ENCODE peak calls at places on chromosome 9, in four cellular contexts. C, W, P and E are unnamed samples.

GRCh38 chr9:91427873-91428272 is 4.2 kb upstream of the NFIL3 start:
- DNase-seq in C (no peak), W (no peak), P (no peak), E (no peak)

GRCh38 chr9:34419716-34420504 is 38.5 kb downstream of the FAM219A start:
- DNase-seq in W (no peak), C (no peak), P (no peak), E (no peak)

GRCh38 chr9:70111641-70112236 is 68.1 kb downstream of the MAMDC2 start:
- DNase-seq in W (no peak), P (no peak), C (no peak), E (no peak)

GRCh38 chr9:129174724-129175514 is 3.1 kb downstream of the IER5L start:
- DNase-seq in C (peak; percentile 4), W (no peak), P (peak; percentile 42), E (peak; percentile 34)

GRCh38 chr9:83620841-83621636 is 1.9 kb upstream of the IDNK start:
- DNase-seq in C (no peak), W (peak; percentile 35), P (peak; percentile 40), E (no peak)

GRCh38 chr9:99752710-99753109 is 69.0 kb upstream of the NR4A3 start:
- DNase-seq in W (no peak), P (no peak), C (no peak), E (no peak)

GRCh38 chr9:374726-375125 is 160.1 kb downstream of the DOCK8 start:
- DNase-seq in C (no peak), P (no peak), W (no peak), E (no peak)

GRCh38 chr9:136180586-136180985 is 24.3 kb downstream of the LHX3 start:
- DNase-seq in P (no peak), C (no peak), W (no peak), E (no peak)

GRCh38 chr9:135582541-135582940 is 21.0 kb downstream of the PAEP start:
- DNase-seq in C (no peak), W (no peak), P (no peak), E (no peak)

GRCh38 chr9:131276891-131277672 is 772 bp upstream of the FAM78A start:
- DNase-seq in P (peak; percentile 55), W (no peak), C (no peak), E (no peak)

GRCh38 chr9:22169243-22169642 is 160.1 kb upstream of the CDKN2B start:
- DNase-seq in C (no peak), W (no peak), P (no peak), E (no peak)

GRCh38 chr9:131546336-131547084 is 1.2 kb downstream of the PRRT1B start:
- DNase-seq in C (no peak), W (no peak), P (no peak), E (no peak)

GRCh38 chr9:752201-752600 is 89.3 kb upstream of the DMRT1 start:
- DNase-seq in C (no peak), W (no peak), P (no peak), E (peak; percentile 40)

GRCh38 chr9:128322342-128323191 is at the start of the genes COQ4 and TRUB2:
- DNase-seq in P (peak; percentile 93), W (peak; percentile 97), C (peak; percentile 83), E (peak; percentile 97)

GRCh38 chr9:79584655-79584982 is 12.9 kb downstream of the TLE4 start:
- DNase-seq in W (no peak), P (no peak), C (no peak), E (no peak)

GRCh38 chr9:92508018-92508417 is 25.7 kb upstream of the ASPN start:
- DNase-seq in C (no peak), P (no peak), W (no peak), E (no peak)

GRCh38 chr9:136328011-136328621 is 777 bp downstream of the GPSM1 start:
- DNase-seq in P (no peak), W (no peak), C (no peak), E (no peak)

GRCh38 chr9:130263601-130264413 is 1.8 kb upstream of the HMCN2 start:
- DNase-seq in W (no peak), C (no peak), P (no peak), E (no peak)

GRCh38 chr9:81069923-81070322 is 619.4 kb downstream of the TLE1 start:
- DNase-seq in P (no peak), C (no peak), W (no peak), E (no peak)

GRCh38 chr9:135714242-135715055 is 12.5 kb downstream of the KCNT1 start:
- DNase-seq in C (no peak), P (no peak), W (no peak), E (no peak)

GRCh38 chr9:109319631-109320233 is 1.1 kb downstream of the EPB41L4B start:
- DNase-seq in W (no peak), P (no peak), C (no peak), E (no peak)

GRCh38 chr9:127451681-127452480 is 571 bp downstream of the LRSAM1 start:
- DNase-seq in P (no peak), C (no peak), W (no peak), E (no peak)

GRCh38 chr9:137797206-137798120 is 80.1 kb upstream of the CACNA1B start:
- DNase-seq in W (peak; percentile 20), P (no peak), C (no peak), E (no peak)

GRCh38 chr9:114371986-114372917 is 15.5 kb downstream of the AKNA start:
- DNase-seq in P (peak; percentile 73), C (no peak), W (no peak), E (no peak)

GRCh38 chr9:123562844-123563346 is 206.9 kb downstream of the CRB2 start:
- DNase-seq in W (no peak), P (no peak), C (no peak), E (no peak)

GRCh38 chr9:95580812-95581761 is 64.3 kb upstream of the PTCH1 start:
- DNase-seq in W (no peak), C (no peak), P (no peak), E (no peak)

GRCh38 chr9:71774917-71775316 is 6.6 kb upstream of the CEMIP2 start:
- DNase-seq in P (peak; percentile 62), W (no peak), C (no peak), E (no peak)

GRCh38 chr9:2742214-2742613 is 24.9 kb downstream of the KCNV2 start:
- DNase-seq in P (no peak), C (no peak), W (no peak), E (no peak)